ENCODE peak calls at places on chromosomes 1 and 21, in five cellular contexts. T is WTC11, X is H9, L is tibial artery, U is endothelial cell. E is an unnamed sample.

GRCh38 chr21:41133896-41134522 is 34.0 kb upstream of the BACE2 start:
- DNase-seq in T (no peak), L (no peak), X (no peak), U (peak; percentile 30), E (no peak)

GRCh38 chr1:175757381-175758015 is 14.1 kb upstream of the TNR start:
- DNase-seq in X (peak; percentile 85), L (no peak), T (peak; percentile 80), U (peak; percentile 78), E (peak; percentile 25)

GRCh38 chr1:244778356-244778755 is 57.1 kb upstream of the COX20 start:
- DNase-seq in U (no peak), T (no peak), L (no peak), X (no peak), E (no peak)

GRCh38 chr1:19532519-19532918 is 47.2 kb upstream of the CAPZB start:
- DNase-seq in X (no peak), U (no peak), L (no peak), T (no peak), E (no peak)

GRCh38 chr1:218971166-218971565 is 202.5 kb upstream of the LYPLAL1 start:
- DNase-seq in L (no peak), X (no peak), U (no peak), T (no peak), E (no peak)

GRCh38 chr1:200979574-200980451 is 43.7 kb downstream of the KIF21B start:
- DNase-seq in U (peak; percentile 59), X (peak; percentile 80), L (no peak), T (peak; percentile 90), E (no peak)

GRCh38 chr1:86788300-86789206 is 84.2 kb downstream of the SH3GLB1 start:
- DNase-seq in X (no peak), L (peak; percentile 75), U (no peak), T (no peak), E (no peak)

GRCh38 chr21:31536138-31536537 is 123.4 kb upstream of the SOD1 start:
- DNase-seq in X (no peak), T (no peak), L (no peak), U (no peak), E (no peak)

GRCh38 chr1:36279110-36279788 is 26.9 kb upstream of the SH3D21 start:
- DNase-seq in T (no peak), U (no peak), X (no peak), L (no peak), E (no peak)

GRCh38 chr1:62688687-62689085 is 500 bp upstream of the DOCK7 start:
- DNase-seq in L (no peak), T (no peak), U (no peak), X (no peak), E (no peak)

GRCh38 chr1:223212441-223212840 is 69.4 kb upstream of the TLR5 start:
- DNase-seq in T (no peak), U (no peak), L (no peak), X (no peak), E (no peak)

GRCh38 chr1:156927215-156928042 is 7.0 kb downstream of the LRRC71 start:
- DNase-seq in X (peak; percentile 90), U (peak; percentile 89), T (peak; percentile 92), L (peak; percentile 75), E (peak; percentile 76)

GRCh38 chr1:84360303-84360702 is 38.0 kb upstream of the DNASE2B start:
- DNase-seq in T (no peak), X (no peak), L (no peak), U (no peak), E (no peak)

GRCh38 chr1:245856944-245857531 is 650.0 kb downstream of the SMYD3 start:
- DNase-seq in L (no peak), T (no peak), X (no peak), U (no peak), E (no peak)

GRCh38 chr1:85629532-85629920 is 49.0 kb downstream of the CCN1 start:
- DNase-seq in U (no peak), T (no peak), X (no peak), L (no peak), E (no peak)

GRCh38 chr21:39518055-39518844 is 66.5 kb downstream of the SH3BGR start:
- DNase-seq in L (no peak), X (peak; percentile 84), U (peak; percentile 64), T (peak; percentile 78), E (no peak)

GRCh38 chr1:8524637-8525157 is 206.8 kb downstream of the SLC45A1 start:
- DNase-seq in L (no peak), U (no peak), T (no peak), X (no peak), E (no peak)

GRCh38 chr1:105172803-105173202 is 1423.1 kb downstream of the AMY1C start:
- DNase-seq in L (no peak), T (no peak), X (no peak), U (no peak), E (no peak)

GRCh38 chr1:118049981-118050380 is 120.4 kb downstream of the WDR3 start:
- DNase-seq in L (no peak), T (no peak), X (no peak), U (no peak), E (no peak)

GRCh38 chr1:180925471-180926051 is 12.9 kb downstream of the KIAA1614 start:
- DNase-seq in U (no peak), X (peak; percentile 62), T (no peak), L (no peak), E (no peak)

GRCh38 chr1:10904396-10905358 is 107.8 kb upstream of the TARDBP start:
- DNase-seq in X (no peak), L (no peak), T (no peak), U (no peak), E (no peak)

GRCh38 chr1:103267271-103267670 is 158.9 kb upstream of the COL11A1 start:
- DNase-seq in L (no peak), U (no peak), X (no peak), T (no peak), E (no peak)

GRCh38 chr1:33435096-33435820 is 4.4 kb upstream of the PHC2 start:
- DNase-seq in U (no peak), X (no peak), L (no peak), T (no peak), E (no peak)

GRCh38 chr1:67889940-67890567 is 56.8 kb upstream of the GNG12 start:
- DNase-seq in U (no peak), X (no peak), L (no peak), T (no peak), E (no peak)

GRCh38 chr1:22711071-22711470 is 432 bp downstream of the EPHB2 start:
- DNase-seq in U (peak; percentile 26), L (no peak), X (no peak), T (no peak), E (no peak)

GRCh38 chr1:15424146-15424667 is 14.0 kb upstream of the CTRC start:
- DNase-seq in L (no peak), X (no peak), U (no peak), T (no peak), E (no peak)

GRCh38 chr1:157948547-157949152 is 44.8 kb upstream of the KIRREL1 start:
- DNase-seq in L (no peak), T (peak; percentile 59), X (peak; percentile 78), U (peak; percentile 38), E (no peak)

GRCh38 chr1:201655910-201656669 is 117.2 kb downstream of the NAV1 start:
- DNase-seq in L (no peak), X (no peak), U (no peak), T (no peak), E (peak; percentile 40)

GRCh38 chr1:234586892-234587445 is 23.0 kb downstream of the IRF2BP2 start:
- DNase-seq in X (no peak), U (no peak), L (no peak), T (no peak), E (no peak)

E was measured in heart right ventricle.